ENCODE peak calls at places on chromosomes 3 and 15, in five cellular contexts. One of them, this sample, is unnamed.

GRCh38 chr3:169764164-169764452 is 752 bp downstream of the TERC start:
- DNase-seq in GM12865: peak
- DNase-seq in MM.1S: no peak
- DNase-seq in neural crest cell: no peak
- DNase-seq in sigmoid colon: no peak
- DNase-seq in this sample: no peak

GRCh38 chr3:60190073-60190472 is 1061.2 kb downstream of the FHIT start:
- DNase-seq in sigmoid colon: no peak
- DNase-seq in MM.1S: no peak
- DNase-seq in GM12865: no peak
- DNase-seq in neural crest cell: no peak
- DNase-seq in this sample: no peak

GRCh38 chr3:156542101-156543042 is 12.5 kb downstream of the SSR3 start:
- DNase-seq in GM12865: no peak
- DNase-seq in MM.1S: no peak
- DNase-seq in sigmoid colon: no peak
- DNase-seq in neural crest cell: no peak
- DNase-seq in this sample: no peak

GRCh38 chr15:101115318-101115886 is 136.4 kb downstream of the CHSY1 start:
- DNase-seq in MM.1S: no peak
- DNase-seq in GM12865: no peak
- DNase-seq in neural crest cell: no peak
- DNase-seq in sigmoid colon: no peak
- DNase-seq in this sample: no peak

GRCh38 chr15:58590236-58590635 is 158.4 kb downstream of the LIPC start:
- DNase-seq in neural crest cell: no peak
- DNase-seq in MM.1S: no peak
- DNase-seq in GM12865: no peak
- DNase-seq in sigmoid colon: no peak
- DNase-seq in this sample: no peak

GRCh38 chr15:76517910-76518309 is 181.3 kb downstream of the ISL2 start:
- DNase-seq in neural crest cell: no peak
- DNase-seq in GM12865: no peak
- DNase-seq in MM.1S: no peak
- DNase-seq in sigmoid colon: no peak
- DNase-seq in this sample: no peak

GRCh38 chr3:153829596-153830170 is 291.5 kb upstream of the ARHGEF26 start:
- DNase-seq in MM.1S: no peak
- DNase-seq in neural crest cell: no peak
- DNase-seq in sigmoid colon: no peak
- DNase-seq in GM12865: no peak
- DNase-seq in this sample: no peak

GRCh38 chr15:65634381-65634780 is 12.6 kb downstream of the SLC24A1 start:
- DNase-seq in MM.1S: no peak
- DNase-seq in neural crest cell: no peak
- DNase-seq in sigmoid colon: no peak
- DNase-seq in GM12865: no peak
- DNase-seq in this sample: no peak

GRCh38 chr15:69253156-69253555 is 45.6 kb upstream of the PAQR5 start:
- DNase-seq in neural crest cell: no peak
- DNase-seq in GM12865: no peak
- DNase-seq in MM.1S: no peak
- DNase-seq in sigmoid colon: no peak
- DNase-seq in this sample: no peak

GRCh38 chr3:37660782-37661181 is 200.9 kb upstream of the CTDSPL start:
- DNase-seq in neural crest cell: no peak
- DNase-seq in GM12865: peak
- DNase-seq in sigmoid colon: no peak
- DNase-seq in MM.1S: no peak
- DNase-seq in this sample: no peak

GRCh38 chr3:45347329-45348000 is 40.9 kb upstream of the LARS2 start:
- DNase-seq in MM.1S: no peak
- DNase-seq in neural crest cell: no peak
- DNase-seq in GM12865: no peak
- DNase-seq in sigmoid colon: no peak
- DNase-seq in this sample: no peak

GRCh38 chr15:41797194-41797593 is 22.9 kb downstream of the MAPKBP1 start:
- DNase-seq in neural crest cell: no peak
- DNase-seq in GM12865: peak
- DNase-seq in MM.1S: no peak
- DNase-seq in sigmoid colon: no peak
- DNase-seq in this sample: no peak

GRCh38 chr3:95197661-95198060 is 1134.8 kb downstream of the NSUN3 start:
- DNase-seq in GM12865: no peak
- DNase-seq in neural crest cell: no peak
- DNase-seq in MM.1S: no peak
- DNase-seq in sigmoid colon: no peak
- DNase-seq in this sample: no peak

GRCh38 chr3:113165841-113166240 is 45.5 kb upstream of the BOC start:
- DNase-seq in neural crest cell: no peak
- DNase-seq in GM12865: no peak
- DNase-seq in MM.1S: no peak
- DNase-seq in sigmoid colon: no peak
- DNase-seq in this sample: no peak

GRCh38 chr3:128107809-128108208 is 15.8 kb downstream of the RUVBL1 start:
- DNase-seq in neural crest cell: no peak
- DNase-seq in MM.1S: no peak
- DNase-seq in GM12865: no peak
- DNase-seq in sigmoid colon: no peak
- DNase-seq in this sample: no peak

GRCh38 chr3:126446791-126447190 is 28.9 kb downstream of the ZXDC start:
- DNase-seq in sigmoid colon: no peak
- DNase-seq in GM12865: no peak
- DNase-seq in MM.1S: no peak
- DNase-seq in neural crest cell: no peak
- DNase-seq in this sample: no peak

GRCh38 chr3:80099559-80099958 is 331.8 kb upstream of the ROBO1 start:
- DNase-seq in sigmoid colon: no peak
- DNase-seq in GM12865: no peak
- DNase-seq in MM.1S: no peak
- DNase-seq in neural crest cell: no peak
- DNase-seq in this sample: no peak

GRCh38 chr15:40481671-40482070 is 10.9 kb downstream of the CHST14 start:
- DNase-seq in sigmoid colon: no peak
- DNase-seq in GM12865: no peak
- DNase-seq in neural crest cell: no peak
- DNase-seq in MM.1S: no peak
- DNase-seq in this sample: no peak

GRCh38 chr3:197564097-197564843 is 8.5 kb upstream of the BDH1 start:
- DNase-seq in GM12865: no peak
- DNase-seq in sigmoid colon: no peak
- DNase-seq in neural crest cell: no peak
- DNase-seq in MM.1S: no peak
- DNase-seq in this sample: no peak

GRCh38 chr3:171811059-171811912 is 1.0 kb upstream of the PLD1 start:
- DNase-seq in MM.1S: no peak
- DNase-seq in GM12865: no peak
- DNase-seq in neural crest cell: no peak
- DNase-seq in sigmoid colon: peak
- DNase-seq in this sample: no peak

GRCh38 chr3:59163953-59164352 is 114.1 kb upstream of the CFAP20DC start:
- DNase-seq in MM.1S: no peak
- DNase-seq in neural crest cell: no peak
- DNase-seq in GM12865: no peak
- DNase-seq in sigmoid colon: no peak
- DNase-seq in this sample: no peak

GRCh38 chr3:13500133-13500885 is 20.2 kb downstream of the HDAC11 start:
- DNase-seq in MM.1S: no peak
- DNase-seq in neural crest cell: peak
- DNase-seq in GM12865: no peak
- DNase-seq in sigmoid colon: no peak
- DNase-seq in this sample: no peak

GRCh38 chr3:14410501-14411165 is 8.2 kb downstream of the SLC6A6 start:
- DNase-seq in sigmoid colon: no peak
- DNase-seq in MM.1S: no peak
- DNase-seq in neural crest cell: no peak
- DNase-seq in GM12865: peak
- DNase-seq in this sample: no peak

GRCh38 chr3:170985304-170985703 is 41.2 kb downstream of the SLC2A2 start:
- DNase-seq in MM.1S: no peak
- DNase-seq in sigmoid colon: no peak
- DNase-seq in neural crest cell: no peak
- DNase-seq in GM12865: no peak
- DNase-seq in this sample: no peak

GRCh38 chr15:75350601-75351331 is 3.9 kb downstream of the NEIL1 start:
- DNase-seq in GM12865: no peak
- DNase-seq in sigmoid colon: no peak
- DNase-seq in MM.1S: no peak
- DNase-seq in neural crest cell: no peak
- DNase-seq in this sample: no peak

GRCh38 chr3:195034541-195034940 is 236.4 kb downstream of the XXYLT1 start:
- DNase-seq in neural crest cell: no peak
- DNase-seq in MM.1S: no peak
- DNase-seq in GM12865: no peak
- DNase-seq in sigmoid colon: no peak
- DNase-seq in this sample: no peak

GRCh38 chr3:169822540-169822939 is 9.8 kb upstream of the LRRC34 start:
- DNase-seq in neural crest cell: no peak
- DNase-seq in MM.1S: no peak
- DNase-seq in sigmoid colon: no peak
- DNase-seq in GM12865: no peak
- DNase-seq in this sample: no peak

DNA sequence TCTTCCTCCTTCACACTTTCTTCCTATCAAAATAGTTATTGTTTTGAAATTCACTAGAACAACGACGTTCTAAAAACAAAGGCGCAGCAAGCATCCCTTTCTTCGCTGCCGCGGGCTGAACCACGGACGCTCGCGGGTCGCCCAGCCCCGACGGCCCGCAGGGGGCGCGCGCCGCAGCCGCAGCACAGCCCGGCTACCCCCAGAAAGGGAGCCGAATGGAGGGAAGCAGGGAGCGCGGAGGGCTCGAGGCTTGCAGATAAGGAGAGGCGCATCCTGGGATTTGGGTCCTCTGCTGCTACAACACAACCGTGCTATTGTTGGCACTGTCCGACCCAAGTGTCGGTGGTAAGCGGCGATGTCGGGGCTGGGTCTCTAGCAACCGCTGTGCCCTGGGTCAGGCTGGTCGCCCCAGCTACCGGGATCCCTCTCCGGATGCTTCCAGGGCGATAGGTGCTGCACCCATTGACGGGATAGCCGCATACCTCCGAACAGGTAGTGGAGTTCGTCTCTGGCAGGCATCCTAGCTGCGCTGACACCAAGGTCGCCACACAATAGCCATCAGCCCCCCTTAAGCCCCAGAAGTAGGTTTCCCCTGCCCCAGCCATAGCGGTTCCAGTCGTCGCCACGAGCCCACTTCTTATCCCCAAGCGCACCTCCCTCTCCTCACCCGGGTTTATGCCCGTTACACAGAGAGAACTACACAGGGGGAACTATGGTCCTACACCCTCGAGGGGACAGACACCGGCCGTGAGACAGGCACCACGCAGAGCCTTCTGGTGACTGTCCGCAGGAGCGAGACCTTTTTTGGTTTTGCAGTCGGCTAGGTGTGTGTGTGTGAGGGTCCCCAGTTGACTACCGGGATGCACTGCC is 6.0 kb downstream of the ONECUT1 start:
- DNase-seq in sigmoid colon: no peak
- DNase-seq in MM.1S: no peak
- DNase-seq in neural crest cell: peak
- DNase-seq in GM12865: peak
- DNase-seq in this sample: no peak
- TF ChIP-seq CTCF in sigmoid colon: peak
- TF ChIP-seq CTCF in MM.1S: peak
- TF ChIP-seq CTCF in neural crest cell: peak
- TF ChIP-seq CTCF in GM12865: peak
- TF ChIP-seq CTCF in this sample: no peak

GRCh38 chr3:16173696-16174355 is 654 bp upstream of the GALNT15 start:
- DNase-seq in GM12865: no peak
- DNase-seq in sigmoid colon: no peak
- DNase-seq in MM.1S: no peak
- DNase-seq in neural crest cell: no peak
- DNase-seq in this sample: no peak

GRCh38 chr3:16171825-16172224 is 2.7 kb upstream of the GALNT15 start:
- DNase-seq in GM12865: no peak
- DNase-seq in MM.1S: no peak
- DNase-seq in neural crest cell: no peak
- DNase-seq in sigmoid colon: no peak
- DNase-seq in this sample: no peak

GRCh38 chr3:16174976-16175901 is 759 bp downstream of the GALNT15 start:
- DNase-seq in MM.1S: no peak
- DNase-seq in neural crest cell: no peak
- DNase-seq in GM12865: no peak
- DNase-seq in sigmoid colon: no peak
- DNase-seq in this sample: no peak

GRCh38 chr3:16176391-16177030 is 2.0 kb downstream of the GALNT15 start:
- DNase-seq in sigmoid colon: no peak
- DNase-seq in GM12865: no peak
- DNase-seq in MM.1S: no peak
- DNase-seq in neural crest cell: no peak
- DNase-seq in this sample: no peak

DNA sequence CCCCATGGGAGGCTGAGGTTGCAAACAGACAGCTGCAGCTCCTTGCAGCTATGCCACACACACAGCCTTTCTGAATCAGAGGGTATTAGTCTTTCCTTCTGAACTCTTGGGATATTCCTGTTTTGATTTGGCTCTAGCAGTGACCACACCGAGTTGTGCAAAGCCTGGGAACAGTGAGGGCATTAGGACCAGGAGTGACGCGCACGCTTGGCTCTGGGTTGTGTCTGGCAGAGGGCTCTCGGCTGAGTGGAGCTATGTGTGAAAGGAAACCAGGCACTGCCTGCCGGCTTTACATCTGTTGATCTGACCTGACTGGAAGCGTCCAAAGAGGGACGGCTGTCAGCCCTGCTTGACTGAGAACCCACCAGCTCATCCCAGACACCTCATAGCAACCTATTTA is at the start of gene GALNT15:
- DNase-seq in MM.1S: no peak
- DNase-seq in GM12865: no peak
- DNase-seq in neural crest cell: no peak
- DNase-seq in sigmoid colon: peak
- DNase-seq in this sample: peak
- TF ChIP-seq CTCF in MM.1S: no peak
- TF ChIP-seq CTCF in GM12865: no peak
- TF ChIP-seq CTCF in neural crest cell: no peak
- TF ChIP-seq CTCF in sigmoid colon: no peak
- TF ChIP-seq CTCF in this sample: no peak

DNA sequence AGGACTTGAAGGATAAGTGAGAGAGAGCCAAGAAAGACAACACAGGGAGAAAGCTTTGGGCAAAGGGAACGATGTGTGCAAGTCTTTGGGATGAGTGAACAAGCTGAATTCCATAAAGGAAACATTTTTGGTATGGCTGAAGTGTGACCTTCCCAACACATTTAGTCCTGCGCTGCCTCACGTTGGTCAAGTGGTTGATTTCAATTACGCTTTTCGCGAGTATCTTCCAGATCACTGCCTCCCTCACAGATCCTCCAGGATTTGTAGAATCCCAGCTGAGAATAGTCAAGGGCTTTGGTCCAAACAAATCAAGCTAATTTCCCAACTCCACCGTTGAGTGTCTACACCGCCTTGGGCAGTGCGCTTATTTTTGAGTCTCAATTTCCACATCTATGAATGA is 338.4 kb upstream of the ADAMTS9 start:
- DNase-seq in MM.1S: no peak
- DNase-seq in GM12865: no peak
- DNase-seq in sigmoid colon: no peak
- DNase-seq in neural crest cell: no peak
- DNase-seq in this sample: no peak
- TF ChIP-seq CTCF in MM.1S: no peak
- TF ChIP-seq CTCF in GM12865: no peak
- TF ChIP-seq CTCF in sigmoid colon: no peak
- TF ChIP-seq CTCF in neural crest cell: no peak
- TF ChIP-seq CTCF in this sample: no peak

GRCh38 chr15:45795487-45796069 is 160.7 kb downstream of the SQOR start:
- DNase-seq in MM.1S: peak
- DNase-seq in GM12865: peak
- DNase-seq in sigmoid colon: no peak
- DNase-seq in neural crest cell: peak
- DNase-seq in this sample: no peak
- TF ChIP-seq CTCF in MM.1S: peak
- TF ChIP-seq CTCF in GM12865: peak
- TF ChIP-seq CTCF in sigmoid colon: peak
- TF ChIP-seq CTCF in neural crest cell: peak
- TF ChIP-seq CTCF in this sample: no peak